ENCODE peak calls at places on chromosomes 4 and X, in seven cellular contexts. One of them, this sample, is unnamed.

GRCh38 chr4:48710446-48711209 is 69.5 kb downstream of the FRYL start:
- DNase-seq in stimulated activated CD4-positive, alpha-beta T cell treated with anti-CD3 and anti-CD28 coated beads, Interleukin-15, amount 100 ng/mL, for 24 hours: no peak
- DNase-seq in GDM1: no peak
- DNase-seq in NCI-H460: no peak
- DNase-seq in activated naive CD4-positive, alpha-beta T cell treated with Interleukin-2 at 50 U/mL for 16 hours: no peak
- DNase-seq in GM20000: no peak
- DNase-seq in NCI-H774: no peak
- DNase-seq in this sample: no peak

GRCh38 chrX:10121787-10122186 is 35.0 kb upstream of the CLCN4 start:
- DNase-seq in NCI-H774: no peak
- DNase-seq in GDM1: no peak
- DNase-seq in stimulated activated CD4-positive, alpha-beta T cell treated with anti-CD3 and anti-CD28 coated beads, Interleukin-15, amount 100 ng/mL, for 24 hours: no peak
- DNase-seq in activated naive CD4-positive, alpha-beta T cell treated with Interleukin-2 at 50 U/mL for 16 hours: no peak
- DNase-seq in GM20000: peak
- DNase-seq in NCI-H460: no peak
- DNase-seq in this sample: peak

GRCh38 chr4:19944806-19945205 is 306.9 kb upstream of the SLIT2 start:
- DNase-seq in activated naive CD4-positive, alpha-beta T cell treated with Interleukin-2 at 50 U/mL for 16 hours: no peak
- DNase-seq in NCI-H460: no peak
- DNase-seq in GDM1: no peak
- DNase-seq in NCI-H774: no peak
- DNase-seq in GM20000: no peak
- DNase-seq in stimulated activated CD4-positive, alpha-beta T cell treated with anti-CD3 and anti-CD28 coated beads, Interleukin-15, amount 100 ng/mL, for 24 hours: no peak
- DNase-seq in this sample: no peak

GRCh38 chr4:8307714-8308113 is 38.2 kb downstream of the HTRA3 start:
- DNase-seq in stimulated activated CD4-positive, alpha-beta T cell treated with anti-CD3 and anti-CD28 coated beads, Interleukin-15, amount 100 ng/mL, for 24 hours: no peak
- DNase-seq in NCI-H460: no peak
- DNase-seq in NCI-H774: no peak
- DNase-seq in activated naive CD4-positive, alpha-beta T cell treated with Interleukin-2 at 50 U/mL for 16 hours: no peak
- DNase-seq in GM20000: no peak
- DNase-seq in GDM1: no peak
- DNase-seq in this sample: no peak

GRCh38 chr4:128565565-128566186 is 243.8 kb upstream of the JADE1 start:
- DNase-seq in stimulated activated CD4-positive, alpha-beta T cell treated with anti-CD3 and anti-CD28 coated beads, Interleukin-15, amount 100 ng/mL, for 24 hours: peak
- DNase-seq in GM20000: peak
- DNase-seq in NCI-H774: no peak
- DNase-seq in activated naive CD4-positive, alpha-beta T cell treated with Interleukin-2 at 50 U/mL for 16 hours: no peak
- DNase-seq in GDM1: peak
- DNase-seq in NCI-H460: peak
- DNase-seq in this sample: peak

GRCh38 chr4:72318771-72319170 is 250.2 kb downstream of the ADAMTS3 start:
- DNase-seq in stimulated activated CD4-positive, alpha-beta T cell treated with anti-CD3 and anti-CD28 coated beads, Interleukin-15, amount 100 ng/mL, for 24 hours: no peak
- DNase-seq in NCI-H460: no peak
- DNase-seq in NCI-H774: no peak
- DNase-seq in activated naive CD4-positive, alpha-beta T cell treated with Interleukin-2 at 50 U/mL for 16 hours: no peak
- DNase-seq in GM20000: no peak
- DNase-seq in GDM1: no peak
- DNase-seq in this sample: no peak

GRCh38 chr4:2222838-2223237 is 19.1 kb downstream of the HAUS3 start:
- DNase-seq in stimulated activated CD4-positive, alpha-beta T cell treated with anti-CD3 and anti-CD28 coated beads, Interleukin-15, amount 100 ng/mL, for 24 hours: no peak
- DNase-seq in NCI-H774: no peak
- DNase-seq in NCI-H460: no peak
- DNase-seq in GDM1: no peak
- DNase-seq in GM20000: no peak
- DNase-seq in activated naive CD4-positive, alpha-beta T cell treated with Interleukin-2 at 50 U/mL for 16 hours: no peak
- DNase-seq in this sample: no peak

GRCh38 chr4:8938623-8939022 is 67.0 kb upstream of the HMX1 start:
- DNase-seq in NCI-H774: no peak
- DNase-seq in GDM1: no peak
- DNase-seq in activated naive CD4-positive, alpha-beta T cell treated with Interleukin-2 at 50 U/mL for 16 hours: no peak
- DNase-seq in stimulated activated CD4-positive, alpha-beta T cell treated with anti-CD3 and anti-CD28 coated beads, Interleukin-15, amount 100 ng/mL, for 24 hours: no peak
- DNase-seq in GM20000: no peak
- DNase-seq in NCI-H460: no peak
- DNase-seq in this sample: peak